ENCODE peak calls at places on chromosomes 1 and 21, in nine cellular contexts. N is tibial nerve; L is upper lobe of right lung; Z is epithelial cell of esophagus; O is AG09309; C is SK-N-SH; Y is cardiac fibroblast; H is effector memory CD4-positive, alpha-beta T cell; W is astrocyte of the spinal cord. D is an unnamed sample.

GRCh38 chr1:168469690-168470089 is 74.1 kb downstream of the XCL2 start:
- DNase-seq in N (peak; percentile 28), L (no peak), Z (peak; percentile 63), O (peak; percentile 31), C (peak; percentile 54), Y (peak; percentile 65), H (no peak), W (peak; percentile 87), D (no peak)

GRCh38 chr1:53190210-53190611 is 6.4 kb upstream of the CPT2 start:
- DNase-seq in N (no peak), L (no peak), Z (no peak), O (no peak), C (no peak), Y (no peak), H (no peak), W (no peak), D (no peak)

GRCh38 chr1:112524251-112524650 is 15.5 kb downstream of the WNT2B start:
- DNase-seq in N (no peak), L (no peak), Z (no peak), O (no peak), C (no peak), Y (peak; percentile 83), H (no peak), W (peak; percentile 89), D (no peak)

GRCh38 chr1:30681782-30682181 is 41.6 kb downstream of the MATN1 start:
- DNase-seq in N (no peak), L (no peak), Z (no peak), O (no peak), C (no peak), Y (no peak), H (no peak), W (no peak), D (no peak)

GRCh38 chr1:231318015-231318355 is 19.7 kb downstream of the EXOC8 start:
- DNase-seq in N (no peak), L (no peak), Z (no peak), O (no peak), C (no peak), Y (no peak), H (no peak), W (no peak), D (no peak)

GRCh38 chr1:203351037-203351625 is at the start of gene FMOD:
- DNase-seq in N (peak; percentile 48), L (no peak), Z (no peak), O (no peak), C (no peak), Y (peak; percentile 90), H (no peak), W (no peak), D (no peak)

GRCh38 chr21:31299291-31300147 is 44.5 kb downstream of the TIAM1 start:
- DNase-seq in N (no peak), L (no peak), Z (peak; percentile 83), O (no peak), C (no peak), Y (no peak), H (no peak), W (no peak), D (no peak)

GRCh38 chr1:43453442-43454269 is at the start of gene HYI:
- DNase-seq in N (peak; percentile 70), L (peak; percentile 95), Z (peak; percentile 84), O (peak; percentile 61), C (peak; percentile 88), Y (peak; percentile 90), H (peak; percentile 34), W (peak; percentile 87), D (peak; percentile 50)

GRCh38 chr1:110780600-110781484 is 92.1 kb upstream of the CD53 start:
- DNase-seq in N (peak; percentile 32), L (peak; percentile 72), Z (peak; percentile 79), O (peak; percentile 21), C (peak; percentile 69), Y (peak; percentile 76), H (peak; percentile 58), W (peak; percentile 50), D (peak; percentile 17)

GRCh38 chr1:2480986-2481364 is 4.9 kb downstream of the PLCH2 start:
- DNase-seq in N (no peak), L (no peak), Z (peak; percentile 14), O (no peak), C (peak; percentile 88), Y (no peak), H (no peak), W (no peak), D (no peak)

GRCh38 chr1:4700801-4701200 is 46.4 kb downstream of the AJAP1 start:
- DNase-seq in N (no peak), L (no peak), Z (no peak), O (no peak), C (no peak), Y (no peak), H (no peak), W (no peak), D (no peak)

GRCh38 chr21:28607545-28607944 is 385.1 kb downstream of the LTN1 start:
- DNase-seq in N (no peak), L (no peak), Z (no peak), O (no peak), C (no peak), Y (no peak), H (no peak), W (no peak), D (no peak)

GRCh38 chr1:54018635-54019034 is 649 bp upstream of the LDLRAD1 start:
- DNase-seq in N (no peak), L (no peak), Z (no peak), O (no peak), C (no peak), Y (no peak), H (no peak), W (no peak), D (no peak)

GRCh38 chr1:32612189-32612881 is 38.0 kb downstream of the ZBTB8OS start:
- DNase-seq in N (peak; percentile 49), L (peak; percentile 96), Z (peak; percentile 75), O (peak; percentile 8), C (peak; percentile 94), Y (peak; percentile 76), H (peak; percentile 11), W (peak; percentile 71), D (no peak)

GRCh38 chr1:1001631-1002300 is 1.9 kb upstream of the HES4 start:
- DNase-seq in N (peak; percentile 42), L (peak; percentile 90), Z (peak; percentile 69), O (no peak), C (peak; percentile 94), Y (peak; percentile 75), H (peak; percentile 31), W (peak; percentile 46), D (no peak)

GRCh38 chr1:224203243-224204016 is 20.4 kb downstream of the DEGS1 start:
- DNase-seq in N (peak; percentile 20), L (peak; percentile 74), Z (peak; percentile 36), O (peak; percentile 51), C (peak; percentile 40), Y (peak; percentile 55), H (no peak), W (peak; percentile 91), D (peak; percentile 44)

GRCh38 chr1:35143737-35144508 is 49.0 kb downstream of the SFPQ start:
- DNase-seq in N (no peak), L (no peak), Z (no peak), O (no peak), C (no peak), Y (no peak), H (no peak), W (no peak), D (no peak)

GRCh38 chr1:117241512-117241911 is 30.8 kb upstream of the VTCN1 start:
- DNase-seq in N (no peak), L (no peak), Z (no peak), O (no peak), C (no peak), Y (no peak), H (no peak), W (no peak), D (no peak)
- H3K4me3 ChIP-seq in N (no peak overlapping the region), L (no peak overlapping the region), Z (no peak overlapping the region), O (no peak overlapping the region), C (no peak overlapping the region), Y (no peak overlapping the region), H (no peak overlapping the region), W (no peak overlapping the region), D (no peak overlapping the region)

DNA sequence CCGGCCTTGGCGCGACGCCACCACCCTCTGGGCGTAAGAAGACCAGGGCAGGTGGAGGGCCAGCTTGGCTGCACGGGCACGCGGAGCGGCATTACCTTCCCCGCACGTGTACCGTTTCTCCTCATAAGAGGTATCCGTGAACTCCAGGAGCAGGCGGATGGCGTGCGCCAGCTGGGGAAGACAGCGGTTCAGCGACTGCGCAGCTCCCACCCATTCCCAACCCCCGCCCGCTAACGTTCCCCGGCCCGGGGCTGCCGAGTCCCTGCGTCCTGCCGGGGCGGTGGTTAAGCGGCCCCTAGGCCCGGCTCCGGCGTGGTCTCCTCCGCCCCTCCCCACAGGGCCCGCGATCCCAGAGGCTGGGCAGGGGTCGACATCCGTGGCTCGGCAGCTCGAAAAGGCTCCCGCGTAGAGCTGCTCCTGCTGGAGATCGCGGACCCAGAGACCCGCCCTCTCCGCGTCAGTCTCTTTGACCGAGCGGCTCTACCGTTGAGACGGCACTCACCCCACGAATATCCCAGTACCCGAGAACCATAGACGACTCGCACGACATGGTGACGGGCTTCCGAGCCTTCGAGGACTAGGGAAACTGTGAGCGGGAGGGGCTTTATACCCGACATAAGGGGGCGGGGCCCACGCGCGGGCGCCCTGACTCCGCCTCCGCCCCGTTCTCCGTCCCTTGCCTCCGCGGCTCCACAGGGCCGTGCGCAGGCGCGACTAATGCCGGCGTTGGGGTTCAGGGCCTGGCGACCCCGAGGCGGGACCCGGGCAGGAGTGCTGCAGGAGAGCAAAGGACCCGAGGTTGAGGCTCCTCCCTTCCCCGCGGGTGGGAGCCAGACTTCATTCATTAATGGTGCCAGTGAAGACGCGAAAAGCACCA is 862 bp downstream of the GSTM3 start:
- DNase-seq in N (peak; percentile 61), L (peak; percentile 88), Z (peak; percentile 66), O (no peak), C (peak; percentile 96), Y (peak; percentile 73), H (peak; percentile 76), W (peak; percentile 62), D (no peak)
- H3K4me3 ChIP-seq in N (peak overlapping the region; percentile 82), L (peak overlapping the region; percentile 77), Z (peak overlapping the region; percentile 64), O (peak overlapping the region; percentile 85), C (peak overlapping the region; percentile 81), Y (peak overlapping the region; percentile 71), H (peak overlapping the region; percentile 72), W (peak overlapping the region; percentile 72), D (peak overlapping the region; percentile 69)

DNA sequence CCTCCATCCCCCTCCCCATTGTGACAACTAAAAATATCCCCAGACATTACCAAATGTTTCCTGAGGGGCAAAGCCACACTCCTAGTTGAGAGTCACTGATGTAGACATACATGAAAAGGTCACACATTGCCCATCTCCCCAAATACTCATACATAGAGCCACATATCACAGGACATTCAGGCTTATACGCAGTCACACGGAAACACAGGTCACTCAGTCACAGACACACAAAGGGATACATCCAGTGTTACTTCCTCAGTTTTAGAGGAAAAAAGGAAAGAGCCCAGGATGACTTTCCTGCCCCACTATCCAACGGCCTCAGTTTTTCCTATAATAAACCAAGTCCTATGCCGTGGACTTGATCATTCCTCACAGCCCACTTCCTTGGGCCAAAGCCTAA is 1.9 kb downstream of the SLC39A1 start:
- DNase-seq in N (no peak), L (no peak), Z (no peak), O (no peak), C (no peak), Y (no peak), H (no peak), W (no peak), D (no peak)
- H3K4me3 ChIP-seq in N (peak overlapping the region; percentile 66), L (peak overlapping the region; percentile 72), Z (peak overlapping the region; percentile 51), O (no peak overlapping the region), C (peak overlapping the region; percentile 91), Y (peak overlapping the region; percentile 83), H (no peak overlapping the region), W (no peak overlapping the region), D (peak overlapping the region; percentile 71)

GRCh38 chr1:46342084-46342656 is 1.6 kb downstream of the NSUN4 start:
- DNase-seq in N (no peak), L (no peak), Z (peak; percentile 10), O (no peak), C (peak; percentile 26), Y (peak; percentile 44), H (no peak), W (peak; percentile 50), D (no peak)
- H3K4me3 ChIP-seq in N (no peak overlapping the region), L (no peak overlapping the region), Z (no peak overlapping the region), O (no peak overlapping the region), C (no peak overlapping the region), Y (no peak overlapping the region), H (no peak overlapping the region), W (no peak overlapping the region), D (no peak overlapping the region)

D was measured in skeletal muscle cell.